ENCODE peak calls at places on chromosomes 3 and 15, in eight cellular contexts. One of them, this sample, is unnamed.

GRCh38 chr3:108959017-108959416 is 5.3 kb upstream of the GUCA1C start:
- DNase-seq in fibroblast of the aortic adventitia: no peak
- DNase-seq in AG04450: no peak
- DNase-seq in suprapubic skin: no peak
- DNase-seq in IMR-90: no peak
- DNase-seq in K562: no peak
- DNase-seq in astrocyte: peak; percentile 48
- DNase-seq in epithelial cell of proximal tubule: no peak
- DNase-seq in this sample: no peak

GRCh38 chr3:128395046-128395445 is 71.6 kb downstream of the DNAJB8 start:
- DNase-seq in AG04450: no peak
- DNase-seq in suprapubic skin: no peak
- DNase-seq in astrocyte: no peak
- DNase-seq in fibroblast of the aortic adventitia: no peak
- DNase-seq in K562: no peak
- DNase-seq in epithelial cell of proximal tubule: no peak
- DNase-seq in IMR-90: no peak
- DNase-seq in this sample: no peak

GRCh38 chr3:125651246-125651645 is 55.9 kb upstream of the OSBPL11 start:
- DNase-seq in K562: no peak
- DNase-seq in IMR-90: peak; percentile 54
- DNase-seq in AG04450: no peak
- DNase-seq in epithelial cell of proximal tubule: no peak
- DNase-seq in fibroblast of the aortic adventitia: peak; percentile 15
- DNase-seq in astrocyte: peak; percentile 32
- DNase-seq in suprapubic skin: no peak
- DNase-seq in this sample: peak; percentile 11

GRCh38 chr15:25554640-25555039 is 115.8 kb upstream of the UBE3A start:
- DNase-seq in epithelial cell of proximal tubule: no peak
- DNase-seq in astrocyte: no peak
- DNase-seq in IMR-90: no peak
- DNase-seq in AG04450: no peak
- DNase-seq in suprapubic skin: no peak
- DNase-seq in fibroblast of the aortic adventitia: no peak
- DNase-seq in K562: no peak
- DNase-seq in this sample: no peak

GRCh38 chr3:122912772-122913538 is 114.6 kb downstream of the SEMA5B start:
- DNase-seq in epithelial cell of proximal tubule: no peak
- DNase-seq in AG04450: no peak
- DNase-seq in astrocyte: no peak
- DNase-seq in fibroblast of the aortic adventitia: no peak
- DNase-seq in suprapubic skin: no peak
- DNase-seq in K562: no peak
- DNase-seq in IMR-90: no peak
- DNase-seq in this sample: no peak

GRCh38 chr3:5678248-5678647 is 490.7 kb downstream of the EDEM1 start:
- DNase-seq in AG04450: no peak
- DNase-seq in epithelial cell of proximal tubule: no peak
- DNase-seq in K562: no peak
- DNase-seq in IMR-90: no peak
- DNase-seq in astrocyte: no peak
- DNase-seq in fibroblast of the aortic adventitia: no peak
- DNase-seq in suprapubic skin: no peak
- DNase-seq in this sample: no peak

GRCh38 chr15:78726870-78727551 is 84.3 kb downstream of the ADAMTS7 start:
- DNase-seq in fibroblast of the aortic adventitia: no peak
- DNase-seq in IMR-90: no peak
- DNase-seq in K562: peak; percentile 82
- DNase-seq in suprapubic skin: no peak
- DNase-seq in astrocyte: no peak
- DNase-seq in epithelial cell of proximal tubule: no peak
- DNase-seq in AG04450: no peak
- DNase-seq in this sample: no peak

GRCh38 chr3:105365536-105366301 is 990 bp upstream of the ALCAM start:
- DNase-seq in astrocyte: peak; percentile 63
- DNase-seq in K562: no peak
- DNase-seq in AG04450: no peak
- DNase-seq in suprapubic skin: peak; percentile 56
- DNase-seq in IMR-90: peak; percentile 67
- DNase-seq in epithelial cell of proximal tubule: no peak
- DNase-seq in fibroblast of the aortic adventitia: peak; percentile 82
- DNase-seq in this sample: no peak

GRCh38 chr3:32186097-32186496 is 52.4 kb upstream of the CMTM8 start:
- DNase-seq in IMR-90: no peak
- DNase-seq in astrocyte: no peak
- DNase-seq in fibroblast of the aortic adventitia: no peak
- DNase-seq in K562: no peak
- DNase-seq in epithelial cell of proximal tubule: no peak
- DNase-seq in suprapubic skin: no peak
- DNase-seq in AG04450: no peak
- DNase-seq in this sample: no peak

GRCh38 chr3:81645248-81645647 is 116.2 kb downstream of the GBE1 start:
- DNase-seq in fibroblast of the aortic adventitia: no peak
- DNase-seq in K562: no peak
- DNase-seq in IMR-90: no peak
- DNase-seq in epithelial cell of proximal tubule: no peak
- DNase-seq in suprapubic skin: no peak
- DNase-seq in astrocyte: no peak
- DNase-seq in AG04450: no peak
- DNase-seq in this sample: no peak

GRCh38 chr3:81638480-81638879 is 123.0 kb downstream of the GBE1 start:
- DNase-seq in K562: no peak
- DNase-seq in AG04450: no peak
- DNase-seq in epithelial cell of proximal tubule: no peak
- DNase-seq in astrocyte: no peak
- DNase-seq in fibroblast of the aortic adventitia: no peak
- DNase-seq in suprapubic skin: no peak
- DNase-seq in IMR-90: no peak
- DNase-seq in this sample: no peak

GRCh38 chr3:81643721-81644120 is 117.7 kb downstream of the GBE1 start:
- DNase-seq in epithelial cell of proximal tubule: no peak
- DNase-seq in fibroblast of the aortic adventitia: peak; percentile 41
- DNase-seq in K562: peak; percentile 4
- DNase-seq in astrocyte: peak; percentile 22
- DNase-seq in suprapubic skin: no peak
- DNase-seq in AG04450: no peak
- DNase-seq in IMR-90: peak; percentile 45
- DNase-seq in this sample: peak; percentile 1
- TF ChIP-seq CTCF in epithelial cell of proximal tubule: peak; percentile 38
- TF ChIP-seq CTCF in fibroblast of the aortic adventitia: peak; percentile 26
- TF ChIP-seq CTCF in K562: peak; percentile 27
- TF ChIP-seq CTCF in astrocyte: peak; percentile 29
- TF ChIP-seq CTCF in suprapubic skin: peak; percentile 9
- TF ChIP-seq CTCF in AG04450: peak; percentile 47
- TF ChIP-seq CTCF in IMR-90: peak; percentile 47
- TF ChIP-seq CTCF in this sample: peak; percentile 33

GRCh38 chr15:72835289-72835890 is 51.8 kb upstream of the ADPGK start:
- DNase-seq in K562: no peak
- DNase-seq in epithelial cell of proximal tubule: no peak
- DNase-seq in AG04450: no peak
- DNase-seq in fibroblast of the aortic adventitia: peak; percentile 12
- DNase-seq in astrocyte: no peak
- DNase-seq in IMR-90: no peak
- DNase-seq in suprapubic skin: no peak
- DNase-seq in this sample: no peak

GRCh38 chr15:72838311-72838731 is 54.8 kb upstream of the ADPGK start:
- DNase-seq in AG04450: no peak
- DNase-seq in fibroblast of the aortic adventitia: peak; percentile 30
- DNase-seq in epithelial cell of proximal tubule: no peak
- DNase-seq in suprapubic skin: no peak
- DNase-seq in K562: no peak
- DNase-seq in astrocyte: peak; percentile 8
- DNase-seq in IMR-90: peak; percentile 6
- DNase-seq in this sample: peak; percentile 48

GRCh38 chr15:72836676-72837325 is 53.2 kb upstream of the ADPGK start:
- DNase-seq in fibroblast of the aortic adventitia: no peak
- DNase-seq in suprapubic skin: no peak
- DNase-seq in epithelial cell of proximal tubule: no peak
- DNase-seq in AG04450: no peak
- DNase-seq in K562: no peak
- DNase-seq in IMR-90: no peak
- DNase-seq in astrocyte: no peak
- DNase-seq in this sample: no peak
- H3K4me3 ChIP-seq in fibroblast of the aortic adventitia: no peak overlapping the region
- H3K4me3 ChIP-seq in suprapubic skin: no peak overlapping the region
- H3K4me3 ChIP-seq in epithelial cell of proximal tubule: no peak overlapping the region
- H3K4me3 ChIP-seq in AG04450: no peak overlapping the region
- H3K4me3 ChIP-seq in K562: no peak overlapping the region
- H3K4me3 ChIP-seq in IMR-90: no peak overlapping the region
- H3K4me3 ChIP-seq in astrocyte: no peak overlapping the region
- H3K4me3 ChIP-seq in this sample: no peak overlapping the region

GRCh38 chr3:177641206-177641605 is 443.9 kb upstream of the TBL1XR1 start:
- DNase-seq in astrocyte: no peak
- DNase-seq in epithelial cell of proximal tubule: no peak
- DNase-seq in suprapubic skin: no peak
- DNase-seq in IMR-90: no peak
- DNase-seq in AG04450: no peak
- DNase-seq in fibroblast of the aortic adventitia: no peak
- DNase-seq in K562: no peak
- DNase-seq in this sample: no peak

GRCh38 chr3:177642042-177642441 is 444.8 kb upstream of the TBL1XR1 start:
- DNase-seq in astrocyte: no peak
- DNase-seq in IMR-90: no peak
- DNase-seq in fibroblast of the aortic adventitia: no peak
- DNase-seq in AG04450: no peak
- DNase-seq in K562: no peak
- DNase-seq in epithelial cell of proximal tubule: no peak
- DNase-seq in suprapubic skin: no peak
- DNase-seq in this sample: no peak

GRCh38 chr3:177642482-177643163 is 445.3 kb upstream of the TBL1XR1 start:
- DNase-seq in astrocyte: no peak
- DNase-seq in suprapubic skin: no peak
- DNase-seq in AG04450: no peak
- DNase-seq in fibroblast of the aortic adventitia: no peak
- DNase-seq in IMR-90: no peak
- DNase-seq in K562: no peak
- DNase-seq in epithelial cell of proximal tubule: no peak
- DNase-seq in this sample: no peak

GRCh38 chr3:177640319-177640997 is 443.2 kb upstream of the TBL1XR1 start:
- DNase-seq in epithelial cell of proximal tubule: no peak
- DNase-seq in suprapubic skin: no peak
- DNase-seq in AG04450: no peak
- DNase-seq in fibroblast of the aortic adventitia: no peak
- DNase-seq in K562: no peak
- DNase-seq in astrocyte: no peak
- DNase-seq in IMR-90: no peak
- DNase-seq in this sample: no peak
- TF ChIP-seq CTCF in epithelial cell of proximal tubule: no peak
- TF ChIP-seq CTCF in suprapubic skin: no peak
- TF ChIP-seq CTCF in AG04450: no peak
- TF ChIP-seq CTCF in fibroblast of the aortic adventitia: no peak
- TF ChIP-seq CTCF in K562: no peak
- TF ChIP-seq CTCF in astrocyte: no peak
- TF ChIP-seq CTCF in IMR-90: no peak
- TF ChIP-seq CTCF in this sample: no peak

GRCh38 chr3:28124882-28125281 is 116.5 kb upstream of the CMC1 start:
- DNase-seq in AG04450: no peak
- DNase-seq in suprapubic skin: no peak
- DNase-seq in IMR-90: no peak
- DNase-seq in fibroblast of the aortic adventitia: no peak
- DNase-seq in astrocyte: no peak
- DNase-seq in epithelial cell of proximal tubule: no peak
- DNase-seq in K562: no peak
- DNase-seq in this sample: no peak
- H3K4me3 ChIP-seq in AG04450: no peak overlapping the region
- H3K4me3 ChIP-seq in suprapubic skin: no peak overlapping the region
- H3K4me3 ChIP-seq in IMR-90: no peak overlapping the region
- H3K4me3 ChIP-seq in fibroblast of the aortic adventitia: no peak overlapping the region
- H3K4me3 ChIP-seq in astrocyte: no peak overlapping the region
- H3K4me3 ChIP-seq in epithelial cell of proximal tubule: no peak overlapping the region
- H3K4me3 ChIP-seq in K562: no peak overlapping the region
- H3K4me3 ChIP-seq in this sample: no peak overlapping the region

GRCh38 chr3:54374214-54374855 is 252.0 kb downstream of the CACNA2D3 start:
- DNase-seq in astrocyte: no peak
- DNase-seq in fibroblast of the aortic adventitia: no peak
- DNase-seq in AG04450: no peak
- DNase-seq in IMR-90: no peak
- DNase-seq in K562: peak; percentile 18
- DNase-seq in epithelial cell of proximal tubule: peak; percentile 1
- DNase-seq in suprapubic skin: no peak
- DNase-seq in this sample: no peak
- TF ChIP-seq CTCF in astrocyte: no peak
- TF ChIP-seq CTCF in fibroblast of the aortic adventitia: no peak
- TF ChIP-seq CTCF in AG04450: no peak
- TF ChIP-seq CTCF in IMR-90: peak; percentile 3
- TF ChIP-seq CTCF in K562: peak; percentile 37
- TF ChIP-seq CTCF in epithelial cell of proximal tubule: peak; percentile 80
- TF ChIP-seq CTCF in suprapubic skin: no peak
- TF ChIP-seq CTCF in this sample: no peak

GRCh38 chr3:17116007-17116659 is 231.4 kb downstream of the PLCL2 start:
- DNase-seq in fibroblast of the aortic adventitia: no peak
- DNase-seq in AG04450: no peak
- DNase-seq in astrocyte: no peak
- DNase-seq in epithelial cell of proximal tubule: no peak
- DNase-seq in IMR-90: no peak
- DNase-seq in suprapubic skin: no peak
- DNase-seq in K562: no peak
- DNase-seq in this sample: no peak
- H3K4me3 ChIP-seq in fibroblast of the aortic adventitia: no peak overlapping the region
- H3K4me3 ChIP-seq in AG04450: no peak overlapping the region
- H3K4me3 ChIP-seq in astrocyte: no peak overlapping the region
- H3K4me3 ChIP-seq in epithelial cell of proximal tubule: no peak overlapping the region
- H3K4me3 ChIP-seq in IMR-90: no peak overlapping the region
- H3K4me3 ChIP-seq in suprapubic skin: no peak overlapping the region
- H3K4me3 ChIP-seq in K562: no peak overlapping the region
- H3K4me3 ChIP-seq in this sample: no peak overlapping the region